ENCODE peak calls at places on chromosomes 3 and 15, in nine cellular contexts. E, Z, L, G, O, N, X, D and Y are unnamed samples.

GRCh38 chr3:53728606-53729005 is 117.6 kb downstream of the CHDH start:
- DNase-seq in E (no peak), Z (no peak), L (no peak), G (no peak), O (no peak), N (no peak), X (no peak), D (no peak), Y (no peak)

GRCh38 chr3:111285691-111286090 is 214.1 kb downstream of the NECTIN3 start:
- DNase-seq in E (no peak), Z (no peak), L (no peak), G (no peak), O (no peak), N (no peak), X (no peak), D (no peak), Y (no peak)

GRCh38 chr3:194117114-194117845 is 18.7 kb upstream of the HES1 start:
- DNase-seq in E (no peak), Z (no peak), L (no peak), G (no peak), O (no peak), N (no peak), X (no peak), D (no peak), Y (no peak)

GRCh38 chr15:71278989-71279756 is 163.9 kb downstream of the THSD4 start:
- DNase-seq in E (no peak), Z (no peak), L (peak; percentile 77), G (peak; percentile 15), O (no peak), N (peak; percentile 36), X (no peak), D (no peak), Y (no peak)

GRCh38 chr3:38360345-38360744 is 13.8 kb downstream of the XYLB start:
- DNase-seq in E (no peak), Z (no peak), L (no peak), G (no peak), O (no peak), N (no peak), X (no peak), D (no peak), Y (no peak)

GRCh38 chr3:187044871-187045552 is 94.3 kb downstream of the RPL39L start:
- DNase-seq in E (no peak), Z (no peak), L (no peak), G (no peak), O (peak; percentile 69), N (no peak), X (no peak), D (no peak), Y (no peak)

GRCh38 chr15:75640483-75641175 is 605 bp upstream of the IMP3 start:
- DNase-seq in E (no peak), Z (peak; percentile 47), L (peak; percentile 49), G (no peak), O (peak; percentile 38), N (peak; percentile 23), X (peak; percentile 66), D (peak; percentile 80), Y (no peak)

GRCh38 chr15:76844096-76844495 is 61.0 kb downstream of the SCAPER start:
- DNase-seq in E (no peak), Z (no peak), L (no peak), G (no peak), O (no peak), N (no peak), X (no peak), D (no peak), Y (no peak)

GRCh38 chr3:142723968-142724681 is at the start of gene TRPC1:
- DNase-seq in E (peak; percentile 58), Z (peak; percentile 88), L (peak; percentile 73), G (peak; percentile 48), O (peak; percentile 72), N (peak; percentile 45), X (peak; percentile 81), D (peak; percentile 82), Y (peak; percentile 92)

GRCh38 chr3:114848087-114848486 is 299.0 kb downstream of the ZBTB20 start:
- DNase-seq in E (no peak), Z (no peak), L (no peak), G (no peak), O (no peak), N (no peak), X (no peak), D (peak; percentile 7), Y (peak; percentile 6)

GRCh38 chr15:101446527-101447167 is 42.9 kb downstream of the PCSK6 start:
- DNase-seq in E (no peak), Z (no peak), L (no peak), G (no peak), O (no peak), N (no peak), X (no peak), D (no peak), Y (no peak)

GRCh38 chr3:127525373-127525772 is 65.2 kb downstream of the TPRA1 start:
- DNase-seq in E (no peak), Z (no peak), L (peak; percentile 65), G (no peak), O (no peak), N (no peak), X (no peak), D (no peak), Y (no peak)

DNA sequence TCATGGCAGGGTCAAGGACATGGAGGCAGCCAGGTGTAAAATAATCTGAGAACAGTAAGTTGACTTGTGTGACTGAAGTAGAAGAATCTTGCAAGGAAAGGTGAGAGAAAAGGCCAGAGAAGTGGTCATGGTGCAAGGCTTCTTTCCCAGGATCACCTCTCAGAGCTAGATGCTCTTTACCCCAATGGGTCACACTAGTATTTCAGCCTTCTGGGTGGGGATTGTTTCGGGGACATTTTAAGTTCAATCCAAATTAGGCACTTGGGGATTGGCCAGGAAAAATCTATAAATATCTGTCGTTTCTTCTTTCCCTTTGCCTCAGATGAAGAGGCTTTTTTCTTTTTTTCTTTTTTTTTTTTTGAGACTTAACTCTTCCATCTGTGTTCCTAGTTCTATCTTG is 188.0 kb downstream of the KLHL25 start:
- DNase-seq in E (no peak), Z (no peak), L (no peak), G (no peak), O (no peak), N (no peak), X (no peak), D (no peak), Y (no peak)
- H3K27ac ChIP-seq in E (peak overlapping the region; percentile 2), Z (no peak overlapping the region), L (peak overlapping the region; percentile 84), G (peak overlapping the region; percentile 28), O (peak overlapping the region; percentile 63), N (peak overlapping the region; percentile 76), X (no peak overlapping the region), D (no peak overlapping the region), Y (no peak overlapping the region)

GRCh38 chr15:90099868-90100854 is 2.1 kb downstream of the IDH2 start:
- DNase-seq in E (peak; percentile 78), Z (no peak), L (peak; percentile 53), G (peak; percentile 46), O (no peak), N (no peak), X (no peak), D (no peak), Y (peak; percentile 32)

GRCh38 chr15:90095521-90095959 is 6.7 kb downstream of the IDH2 start:
- DNase-seq in E (peak; percentile 79), Z (peak; percentile 64), L (no peak), G (no peak), O (no peak), N (no peak), X (no peak), D (no peak), Y (no peak)

GRCh38 chr15:90101130-90101968 is 919 bp downstream of the IDH2 start:
- DNase-seq in E (no peak), Z (peak; percentile 69), L (no peak), G (no peak), O (peak; percentile 65), N (peak; percentile 47), X (no peak), D (peak; percentile 79), Y (peak; percentile 79)

GRCh38 chr15:90099072-90099867 is 3.0 kb downstream of the IDH2 start:
- DNase-seq in E (no peak), Z (no peak), L (no peak), G (no peak), O (no peak), N (no peak), X (peak; percentile 71), D (no peak), Y (no peak)

DNA sequence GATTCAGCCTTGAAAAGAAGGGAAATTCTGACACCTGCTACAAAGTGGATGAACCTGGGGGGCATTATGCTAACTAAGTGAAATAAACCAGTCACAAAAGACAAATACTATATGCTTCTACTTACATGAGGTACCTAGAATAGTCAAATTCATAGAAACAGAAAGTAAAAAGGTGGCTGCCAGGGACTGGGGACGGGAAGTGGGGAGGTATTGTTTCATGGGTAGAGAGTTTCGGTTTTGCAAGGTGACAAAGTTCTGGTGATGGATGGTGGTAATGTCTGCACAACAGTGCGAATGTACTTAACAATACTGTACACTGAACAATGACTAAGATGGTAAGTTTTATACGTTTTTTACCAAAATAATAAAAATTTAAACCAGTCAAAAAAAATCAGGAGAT is 4.8 kb downstream of the IDH2 start:
- DNase-seq in E (no peak), Z (no peak), L (no peak), G (no peak), O (no peak), N (no peak), X (peak; percentile 71), D (no peak), Y (no peak)
- H3K27ac ChIP-seq in E (peak overlapping the region; percentile 62), Z (peak overlapping the region; percentile 6), L (peak overlapping the region; percentile 60), G (peak overlapping the region; percentile 72), O (peak overlapping the region; percentile 98), N (peak overlapping the region; percentile 99), X (peak overlapping the region; percentile 81), D (peak overlapping the region; percentile 94), Y (peak overlapping the region; percentile 37)

DNA sequence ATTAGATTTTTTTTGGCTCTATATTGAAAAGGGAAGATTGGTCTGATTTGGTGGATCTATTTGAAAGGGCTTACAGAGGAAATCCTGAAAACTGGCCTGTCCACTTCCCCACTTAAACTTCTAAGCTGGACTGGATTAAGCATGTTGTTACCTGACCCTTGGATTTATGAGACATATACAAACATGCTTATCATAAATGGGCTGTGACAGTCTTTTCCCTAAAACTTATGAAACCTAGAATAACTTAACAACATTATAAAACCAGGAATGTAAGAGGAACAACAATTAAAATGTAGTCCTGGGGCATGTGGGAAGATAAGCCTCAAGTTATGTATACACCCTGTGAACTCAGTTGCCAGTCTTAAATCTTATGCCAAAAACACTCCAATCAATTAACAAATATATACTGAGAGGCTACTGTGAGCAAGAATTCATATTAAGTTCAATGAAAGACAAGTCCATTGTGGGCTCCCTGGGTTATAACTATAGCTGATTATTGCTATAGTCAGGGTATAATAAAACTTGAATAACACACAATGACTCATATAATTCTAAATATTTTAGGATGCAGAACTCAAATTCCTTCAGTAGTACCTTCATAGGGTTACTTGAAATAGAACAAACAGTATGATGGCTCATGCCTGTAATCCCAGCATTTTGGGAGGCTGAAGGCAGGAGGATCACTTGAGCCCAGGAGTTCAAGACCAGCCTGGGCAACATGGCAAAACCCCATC is 87.2 kb upstream of the PPIB start:
- DNase-seq in E (no peak), Z (no peak), L (no peak), G (no peak), O (no peak), N (no peak), X (no peak), D (no peak), Y (no peak)
- H3K27ac ChIP-seq in E (peak overlapping the region; percentile 9), Z (no peak overlapping the region), L (peak overlapping the region; percentile 50), G (no peak overlapping the region), O (no peak overlapping the region), N (no peak overlapping the region), X (no peak overlapping the region), D (no peak overlapping the region), Y (no peak overlapping the region)

DNA sequence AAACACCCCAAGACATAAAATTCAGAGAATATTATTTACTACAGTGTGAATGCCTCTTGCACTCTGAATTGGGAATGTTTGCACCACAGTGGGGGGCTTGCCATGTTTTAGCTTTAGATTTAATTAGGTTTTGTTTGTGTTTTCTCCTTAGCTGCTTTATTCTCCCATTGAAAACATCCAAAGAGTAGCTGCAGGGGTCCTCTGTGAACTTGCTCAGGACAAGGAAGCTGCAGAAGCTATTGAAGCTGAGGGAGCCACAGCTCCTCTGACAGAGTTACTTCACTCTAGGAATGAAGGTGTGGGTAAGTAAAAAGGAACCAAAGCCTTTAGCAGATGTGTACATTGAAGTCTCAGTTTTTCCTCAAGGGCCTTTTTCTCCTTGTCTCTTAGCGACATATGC is 36.9 kb downstream of the CTNNB1 start:
- DNase-seq in E (no peak), Z (no peak), L (no peak), G (no peak), O (no peak), N (no peak), X (no peak), D (no peak), Y (no peak)
- H3K27ac ChIP-seq in E (no peak overlapping the region), Z (no peak overlapping the region), L (no peak overlapping the region), G (no peak overlapping the region), O (no peak overlapping the region), N (no peak overlapping the region), X (no peak overlapping the region), D (no peak overlapping the region), Y (no peak overlapping the region)